ENCODE peak calls at places on chromosome 17, in seven cellular contexts. One of them, this sample, is unnamed.

GRCh38 chr17:13074026-13074425 is 56.2 kb upstream of the ELAC2 start:
- DNase-seq in CD8-positive, alpha-beta memory T cell: no peak
- DNase-seq in stomach: no peak
- DNase-seq in psoas muscle: no peak
- DNase-seq in BJ: no peak
- DNase-seq in fibroblast of lung: no peak
- DNase-seq in CD4-positive, CD25-positive, alpha-beta regulatory T cell: no peak
- DNase-seq in this sample: no peak

GRCh38 chr17:65557349-65558310 is 3.8 kb downstream of the AXIN2 start:
- DNase-seq in psoas muscle: no peak
- DNase-seq in fibroblast of lung: peak; percentile 93
- DNase-seq in BJ: no peak
- DNase-seq in CD8-positive, alpha-beta memory T cell: no peak
- DNase-seq in stomach: no peak
- DNase-seq in CD4-positive, CD25-positive, alpha-beta regulatory T cell: peak; percentile 24
- DNase-seq in this sample: peak; percentile 51

GRCh38 chr17:14427914-14428639 is 127.2 kb downstream of the HS3ST3B1 start:
- DNase-seq in CD8-positive, alpha-beta memory T cell: peak; percentile 39
- DNase-seq in psoas muscle: no peak
- DNase-seq in fibroblast of lung: no peak
- DNase-seq in stomach: no peak
- DNase-seq in CD4-positive, CD25-positive, alpha-beta regulatory T cell: peak; percentile 70
- DNase-seq in BJ: no peak
- DNase-seq in this sample: no peak

GRCh38 chr17:31674305-31674704 is 184.7 kb downstream of the COPRS start:
- DNase-seq in fibroblast of lung: peak; percentile 77
- DNase-seq in CD4-positive, CD25-positive, alpha-beta regulatory T cell: no peak
- DNase-seq in stomach: no peak
- DNase-seq in BJ: no peak
- DNase-seq in psoas muscle: no peak
- DNase-seq in CD8-positive, alpha-beta memory T cell: no peak
- DNase-seq in this sample: peak; percentile 38

GRCh38 chr17:40014375-40014980 is 762 bp upstream of the CSF3 start:
- DNase-seq in stomach: no peak
- DNase-seq in fibroblast of lung: no peak
- DNase-seq in CD8-positive, alpha-beta memory T cell: no peak
- DNase-seq in CD4-positive, CD25-positive, alpha-beta regulatory T cell: no peak
- DNase-seq in BJ: no peak
- DNase-seq in psoas muscle: peak; percentile 45
- DNase-seq in this sample: peak; percentile 62

GRCh38 chr17:28675980-28676379 is 14.0 kb downstream of the SUPT6H start:
- DNase-seq in psoas muscle: no peak
- DNase-seq in fibroblast of lung: no peak
- DNase-seq in stomach: no peak
- DNase-seq in CD8-positive, alpha-beta memory T cell: no peak
- DNase-seq in CD4-positive, CD25-positive, alpha-beta regulatory T cell: peak; percentile 2
- DNase-seq in BJ: no peak
- DNase-seq in this sample: no peak

GRCh38 chr17:8695916-8696415 is 48.7 kb downstream of the CCDC42 start:
- DNase-seq in CD8-positive, alpha-beta memory T cell: no peak
- DNase-seq in stomach: no peak
- DNase-seq in fibroblast of lung: peak; percentile 49
- DNase-seq in psoas muscle: no peak
- DNase-seq in CD4-positive, CD25-positive, alpha-beta regulatory T cell: no peak
- DNase-seq in BJ: no peak
- DNase-seq in this sample: no peak

GRCh38 chr17:4715071-4715749 is 4.8 kb downstream of the ARRB2 start:
- DNase-seq in psoas muscle: no peak
- DNase-seq in stomach: no peak
- DNase-seq in CD4-positive, CD25-positive, alpha-beta regulatory T cell: peak; percentile 24
- DNase-seq in fibroblast of lung: no peak
- DNase-seq in BJ: no peak
- DNase-seq in CD8-positive, alpha-beta memory T cell: peak; percentile 50
- DNase-seq in this sample: no peak

GRCh38 chr17:80227156-80227555 is 6.9 kb downstream of the SLC26A11 start:
- DNase-seq in stomach: no peak
- DNase-seq in fibroblast of lung: no peak
- DNase-seq in BJ: no peak
- DNase-seq in psoas muscle: no peak
- DNase-seq in CD8-positive, alpha-beta memory T cell: no peak
- DNase-seq in CD4-positive, CD25-positive, alpha-beta regulatory T cell: no peak
- DNase-seq in this sample: no peak

GRCh38 chr17:43858201-43858600 is 11.2 kb downstream of the CD300LG start:
- DNase-seq in CD8-positive, alpha-beta memory T cell: no peak
- DNase-seq in fibroblast of lung: no peak
- DNase-seq in stomach: no peak
- DNase-seq in BJ: no peak
- DNase-seq in psoas muscle: no peak
- DNase-seq in CD4-positive, CD25-positive, alpha-beta regulatory T cell: no peak
- DNase-seq in this sample: no peak

GRCh38 chr17:67737145-67737544 is 19.4 kb downstream of the NOL11 start:
- DNase-seq in CD8-positive, alpha-beta memory T cell: no peak
- DNase-seq in psoas muscle: no peak
- DNase-seq in stomach: no peak
- DNase-seq in CD4-positive, CD25-positive, alpha-beta regulatory T cell: no peak
- DNase-seq in fibroblast of lung: no peak
- DNase-seq in BJ: no peak
- DNase-seq in this sample: no peak

GRCh38 chr17:64331366-64331765 is 59.3 kb downstream of the PECAM1 start:
- DNase-seq in BJ: no peak
- DNase-seq in psoas muscle: no peak
- DNase-seq in CD4-positive, CD25-positive, alpha-beta regulatory T cell: no peak
- DNase-seq in fibroblast of lung: no peak
- DNase-seq in stomach: no peak
- DNase-seq in CD8-positive, alpha-beta memory T cell: no peak
- DNase-seq in this sample: no peak
- H3K36me3 ChIP-seq in BJ: no peaks in the 10 kb centered on the region
- H3K36me3 ChIP-seq in psoas muscle: no peaks in the 10 kb centered on the region
- H3K36me3 ChIP-seq in CD4-positive, CD25-positive, alpha-beta regulatory T cell: no peaks in the 10 kb centered on the region
- H3K36me3 ChIP-seq in fibroblast of lung: no peaks in the 10 kb centered on the region
- H3K36me3 ChIP-seq in stomach: no peaks in the 10 kb centered on the region
- H3K36me3 ChIP-seq in CD8-positive, alpha-beta memory T cell: peaks cover 3% of the 10 kb centered on the region
- H3K36me3 ChIP-seq in this sample: no peaks in the 10 kb centered on the region

DNA sequence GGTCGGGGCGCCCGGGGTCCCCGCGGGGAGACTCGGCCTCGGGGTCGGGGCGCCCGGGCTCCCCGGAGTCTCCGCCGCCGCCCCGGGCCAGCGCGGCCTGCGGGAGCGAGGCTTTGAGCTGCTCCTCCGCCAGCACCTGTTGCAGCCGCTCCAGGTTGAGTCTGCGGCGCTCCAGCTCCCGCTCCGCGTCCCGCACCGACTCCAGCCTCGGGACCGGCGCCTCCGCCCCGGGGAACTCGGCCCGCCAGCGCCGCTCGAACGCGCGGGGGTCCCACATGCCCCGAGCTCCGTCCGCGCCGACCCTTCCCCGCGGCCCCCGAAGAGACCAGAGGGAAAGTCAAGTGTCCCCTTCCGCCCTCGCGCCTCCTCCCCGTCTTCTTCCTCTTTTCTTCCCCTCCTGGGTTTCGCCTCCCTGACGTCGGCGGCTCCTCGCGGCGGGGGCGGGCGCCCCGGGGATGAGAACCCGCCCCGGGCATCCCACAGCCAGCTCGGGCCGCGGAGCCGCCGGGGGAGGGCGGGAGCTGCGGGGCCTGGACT is 40.8 kb upstream of the BHLHA9 start:
- DNase-seq in psoas muscle: peak; percentile 72
- DNase-seq in BJ: no peak
- DNase-seq in fibroblast of lung: no peak
- DNase-seq in CD4-positive, CD25-positive, alpha-beta regulatory T cell: peak; percentile 22
- DNase-seq in stomach: peak; percentile 71
- DNase-seq in CD8-positive, alpha-beta memory T cell: peak; percentile 42
- DNase-seq in this sample: no peak
- H3K27me3 ChIP-seq in psoas muscle: peaks cover 70% of the 10 kb centered on the region
- H3K27me3 ChIP-seq in BJ: peaks cover 25% of the 10 kb centered on the region
- H3K27me3 ChIP-seq in fibroblast of lung: peaks cover 39% of the 10 kb centered on the region
- H3K27me3 ChIP-seq in CD4-positive, CD25-positive, alpha-beta regulatory T cell: peaks cover 16% of the 10 kb centered on the region
- H3K27me3 ChIP-seq in stomach: peaks cover 60% of the 10 kb centered on the region
- H3K27me3 ChIP-seq in CD8-positive, alpha-beta memory T cell: peaks cover 5% of the 10 kb centered on the region
- H3K27me3 ChIP-seq in this sample: no peaks in the 10 kb centered on the region

GRCh38 chr17:81401727-81402529 is 6.7 kb downstream of the BAHCC1 start:
- DNase-seq in CD8-positive, alpha-beta memory T cell: no peak
- DNase-seq in psoas muscle: peak; percentile 62
- DNase-seq in stomach: no peak
- DNase-seq in BJ: no peak
- DNase-seq in CD4-positive, CD25-positive, alpha-beta regulatory T cell: no peak
- DNase-seq in fibroblast of lung: peak; percentile 63
- DNase-seq in this sample: peak; percentile 66
- H3K36me3 ChIP-seq in CD8-positive, alpha-beta memory T cell: no peaks in the 10 kb centered on the region
- H3K36me3 ChIP-seq in psoas muscle: no peaks in the 10 kb centered on the region
- H3K36me3 ChIP-seq in stomach: no peaks in the 10 kb centered on the region
- H3K36me3 ChIP-seq in BJ: no peaks in the 10 kb centered on the region
- H3K36me3 ChIP-seq in CD4-positive, CD25-positive, alpha-beta regulatory T cell: no peaks in the 10 kb centered on the region
- H3K36me3 ChIP-seq in fibroblast of lung: no peaks in the 10 kb centered on the region
- H3K36me3 ChIP-seq in this sample: no peaks in the 10 kb centered on the region

GRCh38 chr17:2023692-2024571 is 1.2 kb downstream of the RTN4RL1 start:
- DNase-seq in BJ: no peak
- DNase-seq in psoas muscle: peak; percentile 55
- DNase-seq in CD8-positive, alpha-beta memory T cell: peak; percentile 31
- DNase-seq in fibroblast of lung: peak; percentile 33
- DNase-seq in stomach: no peak
- DNase-seq in CD4-positive, CD25-positive, alpha-beta regulatory T cell: peak; percentile 24
- DNase-seq in this sample: peak; percentile 62

GRCh38 chr17:2024572-2025219 is 438 bp downstream of the RTN4RL1 start:
- DNase-seq in BJ: no peak
- DNase-seq in CD8-positive, alpha-beta memory T cell: no peak
- DNase-seq in stomach: no peak
- DNase-seq in CD4-positive, CD25-positive, alpha-beta regulatory T cell: no peak
- DNase-seq in psoas muscle: no peak
- DNase-seq in fibroblast of lung: no peak
- DNase-seq in this sample: no peak

GRCh38 chr17:2025220-2025621 is at the start of gene RTN4RL1:
- DNase-seq in fibroblast of lung: peak; percentile 57
- DNase-seq in CD4-positive, CD25-positive, alpha-beta regulatory T cell: peak; percentile 67
- DNase-seq in stomach: peak; percentile 66
- DNase-seq in psoas muscle: peak; percentile 67
- DNase-seq in BJ: no peak
- DNase-seq in CD8-positive, alpha-beta memory T cell: peak; percentile 68
- DNase-seq in this sample: peak; percentile 57

GRCh38 chr17:2027528-2028233 is 2.3 kb upstream of the DPH1 start:
- DNase-seq in psoas muscle: no peak
- DNase-seq in CD8-positive, alpha-beta memory T cell: no peak
- DNase-seq in stomach: no peak
- DNase-seq in fibroblast of lung: peak; percentile 60
- DNase-seq in CD4-positive, CD25-positive, alpha-beta regulatory T cell: no peak
- DNase-seq in BJ: no peak
- DNase-seq in this sample: no peak

DNA sequence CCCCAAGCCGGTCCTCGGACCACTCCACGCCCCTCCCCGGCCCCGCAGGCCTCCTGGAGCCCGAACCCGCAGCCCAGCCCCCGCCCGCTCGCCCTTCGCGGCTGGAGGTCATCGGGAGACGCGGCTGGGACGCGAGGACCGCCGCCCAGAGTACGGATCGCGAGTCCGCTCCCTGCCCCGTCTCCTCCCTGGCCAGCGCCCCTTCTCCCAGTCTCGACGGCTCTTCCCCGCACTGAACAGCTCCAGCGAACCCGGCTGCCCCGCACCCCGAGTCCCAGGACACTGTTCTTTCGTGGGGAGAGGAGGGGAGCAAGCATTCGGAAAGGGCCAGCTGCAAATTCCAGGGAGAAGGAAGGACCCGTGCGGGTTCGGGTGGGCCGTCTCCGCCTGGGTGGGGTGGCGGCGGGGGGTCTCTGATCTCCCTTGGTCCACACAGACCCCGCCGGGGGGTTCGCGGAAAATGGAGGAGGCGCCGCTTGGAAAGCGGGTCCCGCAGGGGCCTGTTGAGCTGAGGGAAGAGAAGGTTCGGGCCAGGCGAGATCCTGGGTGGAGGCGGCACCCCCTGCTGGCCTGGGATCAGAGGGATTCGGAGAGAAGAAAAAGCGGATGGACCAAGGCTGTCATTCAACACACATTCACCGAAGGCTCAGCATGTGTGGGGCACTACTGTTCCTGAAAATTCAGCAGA is 632 bp upstream of the RTN4RL1 start:
- DNase-seq in CD4-positive, CD25-positive, alpha-beta regulatory T cell: no peak
- DNase-seq in psoas muscle: peak; percentile 75
- DNase-seq in BJ: no peak
- DNase-seq in CD8-positive, alpha-beta memory T cell: no peak
- DNase-seq in stomach: peak; percentile 81
- DNase-seq in fibroblast of lung: peak; percentile 54
- DNase-seq in this sample: peak; percentile 65
- H3K27me3 ChIP-seq in CD4-positive, CD25-positive, alpha-beta regulatory T cell: peaks cover 7% of the 10 kb centered on the region
- H3K27me3 ChIP-seq in psoas muscle: no peaks in the 10 kb centered on the region
- H3K27me3 ChIP-seq in BJ: peaks cover 14% of the 10 kb centered on the region
- H3K27me3 ChIP-seq in CD8-positive, alpha-beta memory T cell: peaks cover 16% of the 10 kb centered on the region
- H3K27me3 ChIP-seq in stomach: peaks cover 79% of the 10 kb centered on the region
- H3K27me3 ChIP-seq in fibroblast of lung: peaks cover 20% of the 10 kb centered on the region
- H3K27me3 ChIP-seq in this sample: peaks cover 6% of the 10 kb centered on the region

GRCh38 chr17:3024346-3024745 is 39.1 kb downstream of the OR1D5 start:
- DNase-seq in BJ: no peak
- DNase-seq in stomach: no peak
- DNase-seq in CD4-positive, CD25-positive, alpha-beta regulatory T cell: no peak
- DNase-seq in psoas muscle: no peak
- DNase-seq in fibroblast of lung: no peak
- DNase-seq in CD8-positive, alpha-beta memory T cell: no peak
- DNase-seq in this sample: no peak
- H3K36me3 ChIP-seq in BJ: peaks cover 1% of the 10 kb centered on the region
- H3K36me3 ChIP-seq in stomach: peaks cover 95% of the 10 kb centered on the region
- H3K36me3 ChIP-seq in CD4-positive, CD25-positive, alpha-beta regulatory T cell: peaks cover 59% of the 10 kb centered on the region
- H3K36me3 ChIP-seq in psoas muscle: no peaks in the 10 kb centered on the region
- H3K36me3 ChIP-seq in fibroblast of lung: no peaks in the 10 kb centered on the region
- H3K36me3 ChIP-seq in CD8-positive, alpha-beta memory T cell: peaks cover 9% of the 10 kb centered on the region
- H3K36me3 ChIP-seq in this sample: no peaks in the 10 kb centered on the region

DNA sequence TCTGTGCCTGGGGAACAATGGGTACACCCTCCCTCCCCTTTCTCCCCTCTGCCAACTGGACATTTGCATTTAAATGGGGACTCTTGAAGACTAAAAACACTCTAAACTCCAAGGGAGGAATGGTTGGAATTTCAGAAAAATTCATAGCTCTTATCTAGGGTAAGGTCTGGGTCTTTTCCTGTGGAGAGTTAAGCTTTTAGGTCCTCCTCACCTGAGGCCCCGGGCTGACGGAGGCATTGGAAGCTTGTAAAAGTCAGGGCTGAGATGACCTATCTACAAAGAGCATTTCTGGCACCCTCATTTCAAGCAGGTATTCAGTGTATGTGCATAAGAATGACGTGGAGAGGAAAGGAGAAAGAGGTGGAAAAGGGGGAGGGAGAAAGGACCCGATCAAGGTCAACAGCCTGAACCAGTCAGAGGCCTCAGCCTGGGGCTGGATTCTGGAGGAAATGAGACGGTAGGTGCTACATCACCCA is 78.0 kb downstream of the RAP1GAP2 start:
- DNase-seq in CD4-positive, CD25-positive, alpha-beta regulatory T cell: no peak
- DNase-seq in fibroblast of lung: no peak
- DNase-seq in BJ: no peak
- DNase-seq in psoas muscle: no peak
- DNase-seq in CD8-positive, alpha-beta memory T cell: no peak
- DNase-seq in stomach: no peak
- DNase-seq in this sample: no peak
- H3K27me3 ChIP-seq in CD4-positive, CD25-positive, alpha-beta regulatory T cell: no peaks in the 10 kb centered on the region
- H3K27me3 ChIP-seq in fibroblast of lung: no peaks in the 10 kb centered on the region
- H3K27me3 ChIP-seq in BJ: no peaks in the 10 kb centered on the region
- H3K27me3 ChIP-seq in psoas muscle: peaks cover 3% of the 10 kb centered on the region
- H3K27me3 ChIP-seq in CD8-positive, alpha-beta memory T cell: no peaks in the 10 kb centered on the region
- H3K27me3 ChIP-seq in stomach: no peaks in the 10 kb centered on the region
- H3K27me3 ChIP-seq in this sample: no peaks in the 10 kb centered on the region

DNA sequence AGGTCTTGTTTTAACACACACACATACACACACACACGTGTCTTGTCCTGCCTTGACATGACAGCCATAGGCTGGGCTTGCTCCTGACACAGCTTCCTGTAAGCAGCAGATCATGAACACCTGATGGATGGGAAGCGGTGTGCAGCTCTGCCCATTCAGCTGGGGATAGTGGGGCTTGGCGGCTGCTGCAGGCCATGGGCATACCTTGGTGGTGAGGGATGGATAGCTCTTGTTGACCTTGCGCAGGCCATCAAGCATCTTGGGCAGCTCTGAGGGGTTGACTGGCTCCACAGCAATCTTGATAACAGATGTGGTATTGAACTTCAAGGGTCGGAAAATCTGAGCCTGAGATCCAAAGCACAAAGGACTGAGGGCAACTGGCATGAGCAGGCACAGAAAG is 12.0 kb downstream of the HIGD1B start:
- DNase-seq in fibroblast of lung: no peak
- DNase-seq in CD4-positive, CD25-positive, alpha-beta regulatory T cell: no peak
- DNase-seq in psoas muscle: no peak
- DNase-seq in BJ: no peak
- DNase-seq in CD8-positive, alpha-beta memory T cell: no peak
- DNase-seq in stomach: no peak
- DNase-seq in this sample: no peak
- H3K36me3 ChIP-seq in fibroblast of lung: peaks cover 22% of the 10 kb centered on the region
- H3K36me3 ChIP-seq in CD4-positive, CD25-positive, alpha-beta regulatory T cell: peaks cover 92% of the 10 kb centered on the region
- H3K36me3 ChIP-seq in psoas muscle: peaks cover 100% of the 10 kb centered on the region
- H3K36me3 ChIP-seq in BJ: peaks cover 40% of the 10 kb centered on the region
- H3K36me3 ChIP-seq in CD8-positive, alpha-beta memory T cell: peaks cover 79% of the 10 kb centered on the region
- H3K36me3 ChIP-seq in stomach: peaks cover 100% of the 10 kb centered on the region
- H3K36me3 ChIP-seq in this sample: peaks cover 82% of the 10 kb centered on the region